ENCODE peak calls at places on chromosomes 3 and 15, in seven cellular contexts. S is NK-92 treated with Interleukin-12 subunit alpha and Interleukin-12 subunit beta, amount 100 ng/mL, for 24 hours; H is nucleus accumbens; N is iPS-NIHi11; T is NAMALWA; X is activated naive CD8-positive, alpha-beta T cell treated with anti-CD3 and anti-CD28 coated beads for 36 hours; W is EL. M is an unnamed sample.

GRCh38 chr3:127831723-127832172 is 9.4 kb upstream of the MGLL start:
- DNase-seq in S (peak; percentile 16), H (no peak), N (peak; percentile 81), T (peak; percentile 64), X (peak; percentile 42), W (peak; percentile 58), M (no peak)

GRCh38 chr3:182621435-182622240 is 171.7 kb upstream of the ATP11B start:
- DNase-seq in S (no peak), H (peak; percentile 0), N (no peak), T (peak; percentile 29), X (no peak), W (no peak), M (no peak)

GRCh38 chr3:41592753-41593152 is 369.1 kb downstream of the ULK4 start:
- DNase-seq in S (no peak), H (no peak), N (no peak), T (no peak), X (no peak), W (no peak), M (no peak)

GRCh38 chr15:101398247-101398646 is 91.3 kb downstream of the PCSK6 start:
- DNase-seq in S (no peak), H (no peak), N (no peak), T (no peak), X (no peak), W (no peak), M (no peak)

GRCh38 chr3:147404800-147405551 is 1.4 kb downstream of the ZIC4 start:
- DNase-seq in S (no peak), H (no peak), N (no peak), T (no peak), X (no peak), W (no peak), M (no peak)

GRCh38 chr3:48595526-48596121 is 495 bp upstream of the COL7A1 start:
- DNase-seq in S (no peak), H (no peak), N (peak; percentile 79), T (no peak), X (no peak), W (peak; percentile 97), M (peak; percentile 72)

GRCh38 chr3:14532691-14533456 is 7.3 kb downstream of the GRIP2 start:
- DNase-seq in S (no peak), H (no peak), N (peak; percentile 89), T (no peak), X (no peak), W (no peak), M (no peak)

GRCh38 chr3:52153389-52154096 is 680 bp downstream of the POC1A start:
- DNase-seq in S (no peak), H (no peak), N (peak; percentile 55), T (peak; percentile 19), X (peak; percentile 12), W (peak; percentile 75), M (no peak)

GRCh38 chr15:66018178-66018797 is 149.0 kb downstream of the RAB11A start:
- DNase-seq in S (no peak), H (no peak), N (no peak), T (no peak), X (no peak), W (no peak), M (no peak)

GRCh38 chr15:40847225-40847961 is 3.5 kb downstream of the SPINT1 start:
- DNase-seq in S (no peak), H (peak; percentile 13), N (peak; percentile 62), T (peak; percentile 69), X (no peak), W (peak; percentile 58), M (no peak)

GRCh38 chr3:160374472-160374871 is 24.6 kb downstream of the IFT80 start:
- DNase-seq in S (no peak), H (no peak), N (no peak), T (no peak), X (no peak), W (no peak), M (no peak)

GRCh38 chr3:195718477-195718984 is 2.2 kb upstream of the MUC20 start:
- DNase-seq in S (no peak), H (no peak), N (no peak), T (no peak), X (no peak), W (no peak), M (no peak)

GRCh38 chr3:126537116-126537729 is 13.3 kb downstream of the CHST13 start:
- DNase-seq in S (no peak), H (no peak), N (no peak), T (no peak), X (no peak), W (no peak), M (no peak)

M was measured in AG09309.